ENCODE peak calls at places on chromosomes 16 and 17, in four cellular contexts. D is T47D, R is GM23248, T is GM04504. P is an unnamed sample.

GRCh38 chr17:77210331-77210730 is 69.6 kb downstream of the SEC14L1 start:
- DNase-seq in D (no peak), R (no peak), T (no peak), P (no peak)

GRCh38 chr17:12438212-12438611 is 227.5 kb upstream of the MYOCD start:
- DNase-seq in D (no peak), R (no peak), T (no peak), P (no peak)

GRCh38 chr16:49019081-49019633 is 262.5 kb downstream of the CBLN1 start:
- DNase-seq in D (no peak), R (no peak), T (no peak), P (peak)

GRCh38 chr17:54968954-54969400 is 412 bp downstream of the STXBP4 start:
- DNase-seq in D (no peak), R (peak), T (no peak), P (peak)

GRCh38 chr17:9050801-9051401 is 29.6 kb downstream of the NTN1 start:
- DNase-seq in D (peak), R (no peak), T (no peak), P (no peak)

GRCh38 chr16:4096509-4096908 is 19.7 kb downstream of the ADCY9 start:
- DNase-seq in D (no peak), R (no peak), T (no peak), P (no peak)

GRCh38 chr16:67486805-67487204 is 3.5 kb upstream of the AGRP start:
- DNase-seq in D (no peak), R (no peak), T (no peak), P (no peak)

GRCh38 chr17:32877164-32877764 is 340 bp upstream of the MYO1D start:
- DNase-seq in D (peak), R (peak), T (peak), P (peak)

GRCh38 chr16:11743308-11744074 is 834 bp upstream of the TXNDC11 start:
- DNase-seq in D (peak), R (peak), T (peak), P (peak)

GRCh38 chr17:80212109-80212508 is 8.0 kb downstream of the SGSH start:
- DNase-seq in D (no peak), R (no peak), T (no peak), P (no peak)

GRCh38 chr17:17387461-17388362 is 84.5 kb downstream of the NT5M start:
- DNase-seq in D (peak), R (peak), T (no peak), P (no peak)

GRCh38 chr16:87442581-87442966 is 50.2 kb downstream of the ZCCHC14 start:
- DNase-seq in D (no peak), R (no peak), T (no peak), P (no peak)

GRCh38 chr17:79073706-79074088 is 927 bp upstream of the ENGASE start:
- DNase-seq in D (no peak), R (no peak), T (no peak), P (no peak)

GRCh38 chr17:2346475-2346874 is 9.2 kb downstream of the SGSM2 start:
- DNase-seq in D (peak), R (no peak), T (no peak), P (no peak)

GRCh38 chr17:11618861-11619566 is 20.7 kb downstream of the DNAH9 start:
- DNase-seq in D (peak), R (no peak), T (no peak), P (no peak)

GRCh38 chr16:88713054-88713453 is 6.8 kb downstream of the CTU2 start:
- DNase-seq in D (no peak), R (no peak), T (no peak), P (no peak)

GRCh38 chr17:46995841-46996571 is 17.0 kb upstream of the RPRML start:
- DNase-seq in D (no peak), R (peak), T (peak), P (peak)

GRCh38 chr16:57621521-57622268 is 6.7 kb upstream of the ADGRG1 start:
- DNase-seq in D (peak), R (peak), T (no peak), P (no peak)

GRCh38 chr17:74459622-74460021 is 6.8 kb upstream of the CD300A start:
- DNase-seq in D (no peak), R (no peak), T (no peak), P (no peak)

GRCh38 chr17:81601525-81602120 is 35.3 kb downstream of the NPLOC4 start:
- DNase-seq in D (peak), R (peak), T (peak), P (peak)

GRCh38 chr16:87828071-87828971 is 41.0 kb downstream of the SLC7A5 start:
- DNase-seq in D (no peak), R (no peak), T (no peak), P (no peak)

GRCh38 chr16:48165961-48166578 is 10.3 kb upstream of the ABCC12 start:
- DNase-seq in D (peak), R (no peak), T (no peak), P (peak)

GRCh38 chr16:16143038-16143763 is 80.1 kb downstream of the ABCC6 start:
- DNase-seq in D (peak), R (peak), T (no peak), P (no peak)

GRCh38 chr16:19831678-19832077 is 53.0 kb downstream of the GPRC5B start:
- DNase-seq in D (no peak), R (peak), T (peak), P (peak)

P was measured in LHCN-M2.